ENCODE peak calls at places on chromosomes 13 and 19, in five cellular contexts. One of them, this sample, is unnamed. For H3K9me3, the result is how much of the 10 kb centered on the place peaks cover.

GRCh38 chr13:98173431-98173921 is 3.6 kb downstream of the RNF113B start:
- DNase-seq in H1: no peak
- DNase-seq in PC-3: peak
- DNase-seq in GM12878: no peak
- DNase-seq in heart left ventricle: no peak
- DNase-seq in this sample: no peak

GRCh38 chr19:18676692-18677091 is 6.8 kb upstream of the CRTC1 start:
- DNase-seq in H1: no peak
- DNase-seq in PC-3: no peak
- DNase-seq in GM12878: no peak
- DNase-seq in heart left ventricle: no peak
- DNase-seq in this sample: no peak

GRCh38 chr13:105847532-105848295 is 687.7 kb downstream of the EFNB2 start:
- DNase-seq in H1: no peak
- DNase-seq in PC-3: peak
- DNase-seq in GM12878: no peak
- DNase-seq in heart left ventricle: no peak
- DNase-seq in this sample: no peak

GRCh38 chr19:6048808-6049405 is 61.4 kb downstream of the RFX2 start:
- DNase-seq in H1: peak
- DNase-seq in PC-3: peak
- DNase-seq in GM12878: peak
- DNase-seq in heart left ventricle: peak
- DNase-seq in this sample: peak

GRCh38 chr13:106100261-106100919 is 435.1 kb downstream of the EFNB2 start:
- DNase-seq in H1: peak
- DNase-seq in PC-3: peak
- DNase-seq in GM12878: no peak
- DNase-seq in heart left ventricle: no peak
- DNase-seq in this sample: no peak

GRCh38 chr13:97226013-97226412 is 3.9 kb downstream of the MBNL2 start:
- DNase-seq in H1: no peak
- DNase-seq in PC-3: no peak
- DNase-seq in GM12878: no peak
- DNase-seq in heart left ventricle: no peak
- DNase-seq in this sample: no peak

GRCh38 chr19:12364391-12365093 is 941 bp downstream of the ZNF442 start:
- DNase-seq in H1: no peak
- DNase-seq in PC-3: no peak
- DNase-seq in GM12878: no peak
- DNase-seq in heart left ventricle: no peak
- DNase-seq in this sample: no peak

GRCh38 chr13:100561599-100562204 is 26.9 kb downstream of the GGACT start:
- DNase-seq in H1: no peak
- DNase-seq in PC-3: no peak
- DNase-seq in GM12878: no peak
- DNase-seq in heart left ventricle: no peak
- DNase-seq in this sample: no peak

GRCh38 chr13:94947392-94947791 is 235.0 kb upstream of the SOX21 start:
- DNase-seq in H1: no peak
- DNase-seq in PC-3: peak
- DNase-seq in GM12878: no peak
- DNase-seq in heart left ventricle: no peak
- DNase-seq in this sample: no peak

DNA sequence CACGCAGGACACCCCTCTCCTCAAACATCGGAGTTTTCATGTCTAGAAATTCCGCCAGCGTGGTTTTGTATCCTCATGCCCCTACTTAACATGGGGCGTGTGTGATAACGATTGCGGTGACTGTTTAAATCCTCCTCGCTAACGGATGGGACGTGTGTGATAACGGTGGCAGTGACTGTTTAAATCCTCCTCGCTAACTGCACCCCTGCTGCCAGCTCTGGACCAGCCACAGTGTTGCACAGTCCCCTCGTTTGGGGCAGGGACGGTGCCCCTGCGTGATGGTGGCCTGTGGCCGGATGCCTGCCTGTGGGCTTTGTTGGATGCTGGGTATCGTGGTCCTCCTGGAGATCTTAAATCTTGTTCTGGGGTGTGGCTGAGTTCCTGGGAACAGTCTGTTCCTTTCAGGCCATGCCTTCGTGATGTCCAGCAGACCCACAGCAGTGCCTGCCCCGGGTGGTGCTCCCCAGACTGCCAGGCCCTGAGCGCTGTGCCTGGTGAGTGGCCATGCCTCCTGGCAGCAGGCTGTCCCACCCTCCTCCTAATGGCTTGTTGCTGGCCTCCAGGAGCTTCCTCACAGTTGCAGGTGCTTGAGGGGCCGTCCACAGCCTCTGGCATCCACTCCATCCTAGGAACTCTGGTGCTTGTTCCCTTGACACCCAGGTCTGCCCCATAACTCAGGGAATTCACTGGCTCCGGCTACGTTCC is 122.5 kb upstream of the MCF2L start:
- DNase-seq in H1: no peak
- DNase-seq in PC-3: no peak
- DNase-seq in GM12878: no peak
- DNase-seq in heart left ventricle: no peak
- DNase-seq in this sample: no peak
- H3K9me3 ChIP-seq in H1: under half
- H3K9me3 ChIP-seq in PC-3: under half
- H3K9me3 ChIP-seq in GM12878: under half
- H3K9me3 ChIP-seq in heart left ventricle: under half
- H3K9me3 ChIP-seq in this sample: under half

DNA sequence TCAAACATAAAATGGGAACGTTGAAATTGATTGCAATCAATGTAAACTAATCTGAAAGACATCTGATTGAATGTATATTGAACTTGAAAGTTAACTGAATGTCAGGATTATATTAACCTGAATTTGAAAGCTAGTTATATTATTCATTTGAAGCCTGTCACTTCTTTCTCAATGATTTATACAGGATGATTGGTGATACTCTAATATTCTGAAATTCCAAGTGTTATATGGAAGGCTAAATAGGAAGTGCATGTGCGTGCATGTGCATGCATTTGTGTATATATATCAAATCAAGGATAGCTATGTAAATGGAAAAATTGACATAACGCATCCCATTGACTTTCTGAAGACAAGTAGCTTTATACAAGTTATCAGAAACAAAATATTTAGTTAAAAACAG is 143.3 kb downstream of the LMO7 start:
- DNase-seq in H1: no peak
- DNase-seq in PC-3: no peak
- DNase-seq in GM12878: no peak
- DNase-seq in heart left ventricle: no peak
- DNase-seq in this sample: no peak
- H3K9me3 ChIP-seq in H1: under half
- H3K9me3 ChIP-seq in PC-3: under half
- H3K9me3 ChIP-seq in GM12878: under half
- H3K9me3 ChIP-seq in heart left ventricle: under half
- H3K9me3 ChIP-seq in this sample: under half

DNA sequence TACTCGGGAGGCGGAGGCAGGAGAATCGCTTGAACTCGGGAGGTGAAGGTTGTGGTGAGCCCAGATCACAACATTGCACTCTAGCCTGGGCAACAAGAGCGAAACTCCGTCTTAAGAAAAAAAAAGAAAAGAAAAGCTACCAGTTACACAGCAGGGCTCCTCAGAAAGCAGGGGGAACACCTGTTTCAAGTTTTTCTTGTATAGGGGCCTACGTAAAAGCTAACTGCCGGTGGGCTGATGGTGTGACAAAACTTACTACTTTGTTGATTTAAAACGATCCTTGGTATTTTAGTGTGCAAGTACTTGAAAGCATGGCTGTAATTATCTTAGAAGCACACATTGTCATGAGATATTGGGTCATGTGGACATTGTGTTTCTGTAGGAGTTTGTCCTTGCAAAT is 15.7 kb upstream of the ERVV-1 start:
- DNase-seq in H1: no peak
- DNase-seq in PC-3: no peak
- DNase-seq in GM12878: no peak
- DNase-seq in heart left ventricle: no peak
- DNase-seq in this sample: no peak
- H3K9me3 ChIP-seq in H1: under half
- H3K9me3 ChIP-seq in PC-3: under half
- H3K9me3 ChIP-seq in GM12878: under half
- H3K9me3 ChIP-seq in heart left ventricle: under half
- H3K9me3 ChIP-seq in this sample: under half

DNA sequence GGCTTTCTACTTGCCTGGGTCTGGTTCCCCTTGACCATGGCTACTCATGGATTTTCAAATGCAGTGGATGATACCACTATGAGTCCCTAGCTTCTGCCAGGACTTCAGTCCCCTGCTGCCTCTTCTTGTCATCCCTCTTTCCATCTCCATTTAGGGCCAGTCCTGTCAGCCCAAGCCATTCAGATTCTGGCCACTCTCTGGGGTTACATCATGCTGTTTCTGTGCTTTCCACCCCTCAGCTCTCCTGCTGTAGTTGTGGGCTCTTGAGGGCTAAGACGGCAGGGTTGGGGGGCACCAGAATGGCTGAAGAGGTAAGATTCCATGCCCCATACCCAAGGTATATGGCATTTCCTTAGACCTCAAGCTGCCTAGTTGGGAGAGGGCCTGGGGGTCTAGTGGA is 13.2 kb upstream of the ZNF492 start:
- DNase-seq in H1: no peak
- DNase-seq in PC-3: no peak
- DNase-seq in GM12878: no peak
- DNase-seq in heart left ventricle: no peak
- DNase-seq in this sample: no peak
- H3K9me3 ChIP-seq in H1: under half
- H3K9me3 ChIP-seq in PC-3: under half
- H3K9me3 ChIP-seq in GM12878: under half
- H3K9me3 ChIP-seq in heart left ventricle: under half
- H3K9me3 ChIP-seq in this sample: under half

GRCh38 chr19:52065399-52065798 is 16.8 kb upstream of the ZNF432 start:
- DNase-seq in H1: no peak
- DNase-seq in PC-3: no peak
- DNase-seq in GM12878: no peak
- DNase-seq in heart left ventricle: no peak
- DNase-seq in this sample: no peak
- H3K9me3 ChIP-seq in H1: half or more
- H3K9me3 ChIP-seq in PC-3: half or more
- H3K9me3 ChIP-seq in GM12878: half or more
- H3K9me3 ChIP-seq in heart left ventricle: half or more
- H3K9me3 ChIP-seq in this sample: half or more

GRCh38 chr13:53758946-53759345 is 730.3 kb downstream of the OLFM4 start:
- DNase-seq in H1: no peak
- DNase-seq in PC-3: no peak
- DNase-seq in GM12878: no peak
- DNase-seq in heart left ventricle: no peak
- DNase-seq in this sample: no peak
- H3K9me3 ChIP-seq in H1: under half
- H3K9me3 ChIP-seq in PC-3: under half
- H3K9me3 ChIP-seq in GM12878: under half
- H3K9me3 ChIP-seq in heart left ventricle: under half
- H3K9me3 ChIP-seq in this sample: under half

GRCh38 chr19:1037553-1038115 is 2.3 kb upstream of the ABCA7 start:
- DNase-seq in H1: no peak
- DNase-seq in PC-3: no peak
- DNase-seq in GM12878: no peak
- DNase-seq in heart left ventricle: no peak
- DNase-seq in this sample: no peak
- H3K9me3 ChIP-seq in H1: under half
- H3K9me3 ChIP-seq in PC-3: under half
- H3K9me3 ChIP-seq in GM12878: under half
- H3K9me3 ChIP-seq in heart left ventricle: under half
- H3K9me3 ChIP-seq in this sample: under half

GRCh38 chr19:50196322-50196932 is 7.0 kb upstream of the MYH14 start:
- DNase-seq in H1: no peak
- DNase-seq in PC-3: no peak
- DNase-seq in GM12878: no peak
- DNase-seq in heart left ventricle: no peak
- DNase-seq in this sample: no peak
- H3K9me3 ChIP-seq in H1: under half
- H3K9me3 ChIP-seq in PC-3: under half
- H3K9me3 ChIP-seq in GM12878: under half
- H3K9me3 ChIP-seq in heart left ventricle: under half
- H3K9me3 ChIP-seq in this sample: under half

This sample was measured in T-helper 17 cell.